ENCODE peak calls at places on chromosome 3, in four cellular contexts. B is endodermal cell, Z is upper lobe of left lung, O is PC-3. F is an unnamed sample.

GRCh38 chr3:14431928-14432834 is 29.8 kb downstream of the SLC6A6 start:
- DNase-seq in B (peak; percentile 93), Z (peak; percentile 99), O (peak; percentile 96), F (no peak)

GRCh38 chr3:190701096-190701532 is 161.4 kb downstream of the GMNC start:
- DNase-seq in B (peak; percentile 71), Z (peak; percentile 56), O (peak; percentile 87), F (no peak)

GRCh38 chr3:190346541-190346940 is 24.3 kb upstream of the CLDN1 start:
- DNase-seq in B (no peak), Z (no peak), O (no peak), F (no peak)

GRCh38 chr3:124032881-124033359 is 41.0 kb upstream of the ROPN1 start:
- DNase-seq in B (peak; percentile 97), Z (peak; percentile 67), O (peak; percentile 85), F (peak; percentile 37)

GRCh38 chr3:97269202-97269601 is 454.8 kb downstream of the EPHA6 start:
- DNase-seq in B (peak; percentile 63), Z (no peak), O (no peak), F (peak; percentile 33)

GRCh38 chr3:11819146-11819545 is 27.5 kb downstream of the TAMM41 start:
- DNase-seq in B (no peak), Z (no peak), O (peak; percentile 26), F (no peak)

GRCh38 chr3:14283821-14284438 is 105.3 kb downstream of the LSM3 start:
- DNase-seq in B (no peak), Z (no peak), O (no peak), F (no peak)

GRCh38 chr3:125582707-125583106 is 12.6 kb downstream of the OSBPL11 start:
- DNase-seq in B (no peak), Z (no peak), O (peak; percentile 17), F (no peak)

GRCh38 chr3:81443948-81444347 is 317.5 kb downstream of the GBE1 start:
- DNase-seq in B (no peak), Z (no peak), O (peak; percentile 86), F (no peak)

GRCh38 chr3:107198522-107199271 is 178.5 kb upstream of the CCDC54 start:
- DNase-seq in B (no peak), Z (no peak), O (no peak), F (no peak)

GRCh38 chr3:139679218-139679617 is 1.4 kb upstream of the NMNAT3 start:
- DNase-seq in B (no peak), Z (no peak), O (no peak), F (no peak)

GRCh38 chr3:139675327-139675726 is 2.4 kb downstream of the NMNAT3 start:
- DNase-seq in B (peak; percentile 51), Z (no peak), O (no peak), F (no peak)

GRCh38 chr3:139677341-139678155 is at the start of gene NMNAT3:
- DNase-seq in B (peak; percentile 98), Z (peak; percentile 87), O (peak; percentile 68), F (peak; percentile 73)

GRCh38 chr3:139674585-139675260 is 3.0 kb downstream of the NMNAT3 start:
- DNase-seq in B (peak; percentile 10), Z (no peak), O (peak; percentile 41), F (no peak)

DNA sequence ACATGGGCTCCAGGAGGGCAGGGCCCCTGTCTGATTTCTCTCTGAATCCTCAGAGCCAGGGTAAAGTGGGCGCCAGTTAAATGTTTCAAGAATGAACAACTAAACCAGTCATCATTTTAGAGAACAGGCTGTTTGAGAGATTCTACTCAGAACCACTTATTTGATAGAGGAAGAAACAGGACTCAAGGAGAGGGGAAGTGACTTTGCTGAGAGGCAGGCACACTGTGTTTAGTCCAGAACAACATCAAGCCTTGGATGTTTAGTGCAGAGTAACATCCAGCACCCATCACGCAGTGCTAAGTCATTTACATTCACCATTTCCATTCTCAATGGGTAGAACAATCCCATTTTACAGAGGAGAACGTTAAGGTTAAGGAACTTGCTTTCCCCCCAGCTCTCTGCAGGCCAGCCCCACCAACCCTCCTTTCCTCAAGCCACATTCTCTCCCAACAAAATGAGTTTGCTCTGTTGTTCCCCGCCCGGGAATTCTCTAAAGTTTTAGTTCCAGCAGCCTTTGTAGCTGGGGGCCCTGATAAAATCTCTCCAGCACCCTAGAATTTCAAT is 1.1 kb downstream of the NMNAT3 start:
- DNase-seq in B (no peak), Z (no peak), O (no peak), F (no peak)
- H3K27me3 ChIP-seq in B (peaks cover 46% of the 10 kb centered on the region), Z (no peaks in the 10 kb centered on the region), O (no peaks in the 10 kb centered on the region), F (peaks cover 14% of the 10 kb centered on the region)

GRCh38 chr3:32106132-32106928 is at the start of gene GPD1L:
- DNase-seq in B (peak; percentile 98), Z (peak; percentile 96), O (peak; percentile 98), F (peak; percentile 86)

GRCh38 chr3:32106929-32107362 is 526 bp downstream of the GPD1L start:
- DNase-seq in B (peak; percentile 61), Z (peak; percentile 94), O (peak; percentile 36), F (no peak)

GRCh38 chr3:32111560-32111959 is 5.1 kb downstream of the GPD1L start:
- DNase-seq in B (no peak), Z (no peak), O (no peak), F (no peak)

GRCh38 chr3:32110233-32110760 is 3.9 kb downstream of the GPD1L start:
- DNase-seq in B (no peak), Z (peak; percentile 27), O (peak; percentile 75), F (no peak)

DNA sequence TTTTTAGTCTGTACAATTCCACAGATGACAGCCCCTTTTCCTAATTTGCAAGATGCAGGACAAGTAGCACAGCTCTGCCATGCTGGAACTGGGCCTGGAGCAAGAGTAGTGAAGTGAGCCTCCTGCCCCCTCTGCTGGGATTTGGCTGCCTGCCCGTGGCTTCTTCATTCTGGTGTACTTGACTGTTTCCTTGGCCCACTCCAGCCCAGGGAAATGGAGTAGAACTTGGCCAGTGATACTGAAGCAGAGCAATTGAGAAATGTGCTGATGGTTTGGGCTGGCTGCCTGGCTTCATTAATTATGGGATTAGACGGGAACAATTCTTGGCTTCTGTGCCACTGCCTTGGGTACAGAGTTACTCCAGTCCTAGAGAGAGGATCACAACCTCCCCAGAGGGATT is 2.8 kb downstream of the GPD1L start:
- DNase-seq in B (peak; percentile 63), Z (peak; percentile 88), O (peak; percentile 20), F (no peak)
- H3K4me1 ChIP-seq in B (no peaks in the 10 kb centered on the region), Z (peaks cover 44% of the 10 kb centered on the region), O (peaks cover 49% of the 10 kb centered on the region), F (peaks cover 2% of the 10 kb centered on the region)

GRCh38 chr3:100838157-100838556 is 128.9 kb downstream of the TFG start:
- DNase-seq in B (no peak), Z (no peak), O (no peak), F (no peak)
- H3K4me3 ChIP-seq in B (no peak overlapping the region), Z (no peak overlapping the region), O (no peak overlapping the region), F (no peak overlapping the region)

GRCh38 chr3:50210510-50211367 is 5.7 kb downstream of the SLC38A3 start:
- DNase-seq in B (no peak), Z (no peak), O (no peak), F (no peak)

GRCh38 chr3:50212971-50213370 is 7.9 kb downstream of the SLC38A3 start:
- DNase-seq in B (no peak), Z (no peak), O (no peak), F (no peak)

GRCh38 chr3:50211930-50212329 is 6.9 kb downstream of the SLC38A3 start:
- DNase-seq in B (no peak), Z (no peak), O (no peak), F (no peak)

GRCh38 chr3:50213383-50213782 is 8.3 kb downstream of the SLC38A3 start:
- DNase-seq in B (no peak), Z (no peak), O (no peak), F (no peak)

DNA sequence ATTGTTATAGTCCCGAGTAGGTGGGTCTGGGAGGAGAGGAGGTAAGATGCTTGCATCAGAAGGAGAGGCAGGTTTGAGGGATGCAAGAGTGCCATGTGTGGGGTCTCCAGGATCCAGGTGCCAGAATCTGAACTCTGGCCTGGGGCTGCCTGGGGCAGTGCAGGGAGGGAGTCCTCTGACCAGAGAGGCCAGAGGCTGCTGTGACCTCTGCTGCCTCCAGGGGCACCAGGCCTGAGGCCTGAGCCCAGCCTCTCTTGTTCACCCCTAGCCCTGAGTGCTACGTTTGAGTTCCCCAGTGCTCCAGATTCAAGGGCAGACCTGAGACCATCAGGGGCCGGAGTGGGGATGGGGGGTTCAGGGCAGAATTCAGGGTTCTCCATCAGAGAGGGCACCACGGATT is 7.4 kb downstream of the SLC38A3 start:
- DNase-seq in B (peak; percentile 79), Z (no peak), O (no peak), F (no peak)
- H3K27me3 ChIP-seq in B (no peaks in the 10 kb centered on the region), Z (no peaks in the 10 kb centered on the region), O (no peaks in the 10 kb centered on the region), F (no peaks in the 10 kb centered on the region)

F was measured in iPS DF 6.9.